ENCODE peak calls at places on chromosomes 13 and 19, in four cellular contexts. A, X, C and H are unnamed samples.

GRCh38 chr19:6765738-6766356 is 1.4 kb downstream of the SH2D3A start:
- DNase-seq in X (peak), C (peak), A (no peak), H (no peak)

GRCh38 chr19:4454952-4455738 is 2.4 kb downstream of the UBXN6 start:
- DNase-seq in C (no peak), A (no peak), X (no peak), H (no peak)

GRCh38 chr13:112807653-112808376 is 118.0 kb downstream of the ATP11A start:
- DNase-seq in C (no peak), A (no peak), X (no peak), H (no peak)

GRCh38 chr13:23715762-23716235 is 145.6 kb downstream of the TNFRSF19 start:
- DNase-seq in C (no peak), X (no peak), A (no peak), H (no peak)

GRCh38 chr13:94122300-94122699 is 357.2 kb downstream of the DCT start:
- DNase-seq in A (no peak), X (no peak), C (no peak), H (no peak)

GRCh38 chr13:71240906-71241305 is 626.1 kb downstream of the DACH1 start:
- DNase-seq in C (no peak), A (no peak), X (no peak), H (no peak)

GRCh38 chr13:43786766-43787517 is at the start of gene ENOX1:
- DNase-seq in X (peak), A (peak), C (peak), H (peak)

GRCh38 chr13:26531751-26532150 is 25.7 kb upstream of the WASF3 start:
- DNase-seq in A (no peak), C (no peak), X (no peak), H (no peak)

GRCh38 chr19:15330801-15331418 is 1.4 kb downstream of the BRD4 start:
- DNase-seq in X (peak), A (no peak), C (no peak), H (peak)

GRCh38 chr13:25380082-25380481 is 8.3 kb downstream of the ATP8A2 start:
- DNase-seq in A (no peak), C (no peak), X (no peak), H (no peak)

GRCh38 chr13:76286178-76286577 is 600.0 kb downstream of the KCTD12 start:
- DNase-seq in X (no peak), A (no peak), C (no peak), H (no peak)

GRCh38 chr13:66948910-66949309 is 281.2 kb downstream of the PCDH9 start:
- DNase-seq in X (no peak), A (no peak), C (no peak), H (no peak)

GRCh38 chr19:19637523-19638251 is 5.8 kb downstream of the GMIP start:
- DNase-seq in X (no peak), C (no peak), A (no peak), H (no peak)

GRCh38 chr19:29532097-29532496 is 6.3 kb downstream of the VSTM2B start:
- DNase-seq in A (no peak), X (peak), C (no peak), H (no peak)

GRCh38 chr19:13027557-13027956 is 32.3 kb downstream of the NFIX start:
- DNase-seq in X (no peak), C (no peak), A (no peak), H (no peak)

GRCh38 chr13:98827449-98827848 is 75.0 kb upstream of the SLC15A1 start:
- DNase-seq in X (no peak), A (no peak), C (no peak), H (no peak)

DNA sequence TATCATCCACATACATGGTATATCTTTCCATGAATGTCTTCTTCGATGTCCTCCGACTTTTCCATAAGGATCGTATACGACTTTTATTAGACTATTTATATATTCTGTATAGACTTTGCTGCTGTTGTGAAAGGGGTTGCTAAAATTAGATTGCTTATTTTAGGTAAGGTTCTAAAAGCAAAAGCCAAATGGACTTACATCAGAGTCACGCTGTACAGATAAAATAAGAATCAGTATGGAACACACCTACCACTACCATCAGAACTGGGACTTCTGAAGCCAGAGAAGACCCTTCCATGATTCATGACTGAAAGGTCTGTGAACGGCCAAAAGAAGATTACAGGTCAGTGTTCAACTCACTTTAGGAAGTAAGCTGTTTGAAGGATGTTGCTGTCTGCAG is 8.9 kb downstream of the ANKRD27 start:
- DNase-seq in X (no peak), A (no peak), C (no peak), H (no peak)
- TF ChIP-seq POLR2A in X (no peak), A (peak), C (no peak), H (no peak)

DNA sequence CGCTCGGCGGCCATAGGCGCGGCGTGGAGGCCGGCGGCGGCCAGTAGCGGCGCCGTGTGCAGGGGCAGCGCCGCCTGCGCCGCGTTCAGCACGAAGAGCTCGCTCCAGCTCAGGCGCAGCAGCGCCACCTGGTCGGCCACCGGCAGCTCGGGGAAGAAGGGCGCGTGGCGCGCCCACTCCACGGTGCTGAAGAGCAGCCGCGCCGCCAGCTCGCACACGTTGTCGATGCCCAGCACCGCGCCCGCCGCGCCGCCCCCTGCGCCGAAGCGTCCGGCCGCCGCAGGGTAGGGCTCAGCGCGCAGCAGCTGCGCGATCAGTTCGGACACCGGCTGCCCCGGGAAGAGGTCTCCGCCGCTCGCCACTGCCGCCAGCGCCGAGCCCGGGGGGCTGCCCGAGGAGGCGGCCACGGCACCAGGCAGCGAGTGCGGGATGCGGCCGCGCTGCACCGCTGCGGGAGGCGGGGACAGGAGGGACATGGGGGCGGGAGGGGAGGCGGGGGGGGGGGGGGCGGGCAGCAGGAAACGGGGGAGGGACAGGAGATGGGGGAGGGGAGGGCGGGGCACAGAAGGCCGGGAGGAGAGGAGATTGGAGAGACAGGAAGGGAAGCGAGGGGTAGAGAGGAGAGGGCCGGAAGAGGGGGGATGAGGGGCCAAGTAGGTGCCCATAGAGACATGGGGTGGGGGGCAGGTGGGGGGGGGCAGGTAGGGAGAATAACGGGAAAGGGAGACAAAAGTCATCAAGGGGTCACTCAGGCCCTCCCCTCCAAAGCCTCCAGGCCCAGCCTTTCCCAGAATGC is 9.8 kb downstream of the OCEL1 start:
- DNase-seq in X (peak), A (peak), C (no peak), H (no peak)
- TF ChIP-seq POLR2A in X (no peak), A (peak), C (no peak), H (no peak)

GRCh38 chr19:10920288-10920655 is 8.2 kb downstream of the YIPF2 start:
- DNase-seq in X (no peak), A (no peak), C (no peak), H (no peak)
- TF ChIP-seq POLR2A in X (no peak), A (no peak), C (no peak), H (no peak)

GRCh38 chr19:952680-953500 is 27.1 kb downstream of the ARID3A start:
- DNase-seq in A (no peak), C (no peak), X (peak), H (no peak)
- TF ChIP-seq POLR2A in A (no peak), C (no peak), X (no peak), H (no peak)

GRCh38 chr19:54464624-54465266 is 1.2 kb upstream of the LENG9 start:
- DNase-seq in C (peak), X (peak), A (peak), H (peak)

GRCh38 chr19:54463531-54464043 is at the start of gene LENG9:
- DNase-seq in X (peak), A (peak), C (peak), H (peak)

GRCh38 chr19:54464044-54464623 is 556 bp upstream of the LENG9 start:
- DNase-seq in A (peak), X (peak), C (peak), H (peak)

GRCh38 chr19:54462713-54463530 is 656 bp downstream of the LENG9 start:
- DNase-seq in C (peak), A (peak), X (peak), H (no peak)

DNA sequence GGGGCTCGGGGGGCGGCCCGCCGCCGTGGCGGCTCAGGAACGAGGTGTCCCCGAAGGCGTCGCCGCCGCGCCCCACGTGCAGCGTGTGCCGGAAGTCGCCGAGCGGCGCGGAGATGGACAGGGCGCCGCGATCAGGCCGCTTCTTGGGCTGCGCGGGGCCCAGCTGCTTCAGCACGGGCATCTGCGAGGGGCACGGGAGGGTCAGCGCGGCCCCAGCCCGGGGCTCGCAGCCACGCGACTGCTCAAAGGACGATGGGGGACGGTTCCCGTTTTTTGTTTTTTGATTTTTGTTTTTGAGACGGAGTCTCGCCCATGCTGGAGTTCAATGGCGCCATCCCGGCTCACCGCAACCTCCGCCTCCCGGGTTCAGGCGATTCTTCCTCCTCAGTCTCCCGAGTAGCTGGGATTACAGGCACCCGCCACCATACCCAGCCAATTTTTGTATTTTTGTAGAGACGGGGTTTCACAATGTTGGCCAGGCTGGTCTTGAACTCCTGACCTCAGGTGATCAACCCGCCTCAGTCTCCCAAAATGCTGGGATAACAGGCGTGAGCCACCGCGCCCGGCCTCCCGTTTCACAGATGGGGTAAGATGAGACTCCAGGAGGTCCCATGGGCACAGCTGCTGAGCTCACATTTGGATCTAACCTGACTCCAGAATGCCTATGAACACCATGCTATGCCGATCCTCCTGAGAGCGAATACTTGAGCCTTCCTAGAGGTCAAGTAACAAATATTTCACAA is 2.0 kb upstream of the LENG9 start:
- DNase-seq in C (peak), X (no peak), A (no peak), H (no peak)
- TF ChIP-seq POLR2A in C (no peak), X (no peak), A (no peak), H (no peak)

GRCh38 chr19:18594824-18595373 is 6.3 kb downstream of the REX1BD start:
- DNase-seq in X (no peak), A (no peak), C (no peak), H (no peak)
- TF ChIP-seq POLR2A in X (no peak), A (no peak), C (no peak), H (no peak)

GRCh38 chr13:77345150-77345780 is 18.4 kb upstream of the MYCBP2 start:
- DNase-seq in A (no peak), X (no peak), C (no peak), H (no peak)
- TF ChIP-seq POLR2A in A (no peak), X (no peak), C (no peak), H (no peak)

GRCh38 chr19:11434703-11435056 is 241 bp downstream of the ODAD3 start:
- DNase-seq in C (no peak), X (no peak), A (no peak), H (no peak)

GRCh38 chr19:11437955-11438354 is 2.5 kb downstream of the PRKCSH start:
- DNase-seq in A (no peak), X (peak), C (no peak), H (no peak)

GRCh38 chr19:11435833-11436313 is 438 bp downstream of the PRKCSH start:
- DNase-seq in X (peak), A (no peak), C (no peak), H (no peak)

DNA sequence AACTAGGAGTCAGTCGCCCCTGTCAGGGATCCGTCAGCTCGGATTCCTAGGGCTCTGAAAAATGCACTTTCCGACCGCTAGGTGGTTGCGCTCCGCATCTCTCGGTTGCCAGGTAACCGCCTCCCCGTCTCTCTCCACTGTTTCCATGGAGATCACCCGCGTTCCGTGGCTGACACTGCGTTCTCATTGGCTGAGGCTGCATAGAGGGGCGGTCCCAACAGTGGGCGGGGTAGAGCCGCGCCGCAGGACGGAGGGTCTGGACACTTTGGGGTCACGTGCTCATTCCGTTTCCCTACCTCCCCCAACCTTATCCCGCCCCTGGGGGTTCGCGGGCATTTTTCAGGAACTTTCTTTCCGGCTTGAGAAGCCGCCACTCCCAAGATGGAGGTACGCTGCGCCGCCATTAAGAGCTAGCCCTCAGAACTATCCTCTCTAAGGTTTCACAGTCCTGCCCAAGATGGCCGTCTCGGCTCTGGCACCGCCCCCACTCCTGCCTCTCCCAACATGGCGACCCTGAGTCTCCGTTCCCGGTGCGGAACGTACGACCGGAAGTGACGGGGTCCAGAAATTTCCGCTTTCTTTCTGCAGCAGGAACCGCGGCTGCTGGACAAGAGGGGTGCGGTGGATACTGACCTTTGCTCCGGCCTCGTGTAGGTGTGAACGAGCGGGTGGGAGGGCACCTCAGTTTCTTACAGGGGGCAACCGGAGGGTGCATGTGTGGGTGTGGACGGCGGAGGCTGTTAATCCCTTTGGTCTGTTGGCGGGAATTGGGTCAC is at the start of the genes ODAD3 and PRKCSH:
- DNase-seq in C (peak), A (peak), X (peak), H (peak)
- TF ChIP-seq POLR2A in C (no peak), A (peak), X (no peak), H (peak)